ENCODE peak calls at places on chromosomes 1 and 21, in four cellular contexts. One of them, this sample, is unnamed. For H3K79me2, the result is how much of the 10 kb centered on the place peaks cover.

GRCh38 chr1:40948741-40949528 is 30.6 kb upstream of the CTPS1 start:
- DNase-seq in GM23248: peak
- DNase-seq in PC-3: peak
- DNase-seq in H1: peak
- DNase-seq in this sample: peak

GRCh38 chr1:107897428-107898339 is 67.3 kb downstream of the VAV3 start:
- DNase-seq in GM23248: no peak
- DNase-seq in PC-3: no peak
- DNase-seq in H1: no peak
- DNase-seq in this sample: no peak

GRCh38 chr1:195939844-195940243 is 668.4 kb downstream of the KCNT2 start:
- DNase-seq in H1: no peak
- DNase-seq in GM23248: peak
- DNase-seq in PC-3: peak
- DNase-seq in this sample: peak

GRCh38 chr1:184310157-184310819 is 76.5 kb upstream of the C1orf21 start:
- DNase-seq in PC-3: no peak
- DNase-seq in H1: no peak
- DNase-seq in GM23248: no peak
- DNase-seq in this sample: no peak

GRCh38 chr21:36909423-36909822 is 57.0 kb downstream of the HLCS start:
- DNase-seq in PC-3: no peak
- DNase-seq in GM23248: peak
- DNase-seq in H1: no peak
- DNase-seq in this sample: peak

GRCh38 chr1:209808059-209808494 is 2.1 kb upstream of the IRF6 start:
- DNase-seq in H1: no peak
- DNase-seq in PC-3: peak
- DNase-seq in GM23248: peak
- DNase-seq in this sample: peak

GRCh38 chr1:211088156-211088555 is 45.8 kb downstream of the KCNH1 start:
- DNase-seq in H1: no peak
- DNase-seq in GM23248: no peak
- DNase-seq in PC-3: no peak
- DNase-seq in this sample: no peak

GRCh38 chr1:207956976-207957375 is 46.1 kb upstream of the CD34 start:
- DNase-seq in GM23248: no peak
- DNase-seq in H1: no peak
- DNase-seq in PC-3: no peak
- DNase-seq in this sample: no peak

GRCh38 chr1:94272388-94272787 is 35.0 kb upstream of the ARHGAP29 start:
- DNase-seq in PC-3: no peak
- DNase-seq in H1: no peak
- DNase-seq in GM23248: no peak
- DNase-seq in this sample: no peak

GRCh38 chr1:85378526-85378925 is 86.4 kb downstream of the DDAH1 start:
- DNase-seq in PC-3: no peak
- DNase-seq in GM23248: no peak
- DNase-seq in H1: no peak
- DNase-seq in this sample: no peak

GRCh38 chr1:178565586-178565985 is 52.7 kb downstream of the TEX35 start:
- DNase-seq in PC-3: no peak
- DNase-seq in GM23248: no peak
- DNase-seq in H1: no peak
- DNase-seq in this sample: no peak

GRCh38 chr1:229380514-229381160 is 37.8 kb upstream of the CCSAP start:
- DNase-seq in PC-3: no peak
- DNase-seq in GM23248: no peak
- DNase-seq in H1: peak
- DNase-seq in this sample: no peak

GRCh38 chr21:45947296-45947695 is 34.3 kb upstream of the COL6A1 start:
- DNase-seq in PC-3: no peak
- DNase-seq in H1: no peak
- DNase-seq in GM23248: no peak
- DNase-seq in this sample: no peak

GRCh38 chr1:245538671-245539070 is 383.9 kb downstream of the KIF26B start:
- DNase-seq in H1: no peak
- DNase-seq in PC-3: no peak
- DNase-seq in GM23248: peak
- DNase-seq in this sample: peak

GRCh38 chr1:223739366-223740057 is 27.2 kb downstream of the CAPN2 start:
- DNase-seq in GM23248: no peak
- DNase-seq in PC-3: no peak
- DNase-seq in H1: no peak
- DNase-seq in this sample: no peak

GRCh38 chr21:37658994-37659458 is 257.2 kb downstream of the KCNJ6 start:
- DNase-seq in PC-3: peak
- DNase-seq in GM23248: peak
- DNase-seq in H1: no peak
- DNase-seq in this sample: peak

GRCh38 chr1:228285661-228286504 is 78.0 kb downstream of the OBSCN start:
- DNase-seq in PC-3: no peak
- DNase-seq in H1: no peak
- DNase-seq in GM23248: no peak
- DNase-seq in this sample: no peak

GRCh38 chr21:43198376-43198775 is 29.6 kb downstream of the CRYAA start:
- DNase-seq in H1: no peak
- DNase-seq in GM23248: no peak
- DNase-seq in PC-3: no peak
- DNase-seq in this sample: no peak

GRCh38 chr1:230066036-230066435 is 1.0 kb upstream of the GALNT2 start:
- DNase-seq in PC-3: no peak
- DNase-seq in H1: no peak
- DNase-seq in GM23248: no peak
- DNase-seq in this sample: no peak

GRCh38 chr1:196160066-196160795 is 448.0 kb downstream of the KCNT2 start:
- DNase-seq in H1: no peak
- DNase-seq in GM23248: peak
- DNase-seq in PC-3: peak
- DNase-seq in this sample: peak

GRCh38 chr1:93827128-93827527 is 51.9 kb downstream of the DNTTIP2 start:
- DNase-seq in GM23248: peak
- DNase-seq in PC-3: no peak
- DNase-seq in H1: no peak
- DNase-seq in this sample: no peak

GRCh38 chr1:192703283-192704206 is 67.6 kb downstream of the RGS13 start:
- DNase-seq in H1: no peak
- DNase-seq in PC-3: peak
- DNase-seq in GM23248: no peak
- DNase-seq in this sample: peak

GRCh38 chr21:37700641-37701202 is 215.5 kb downstream of the KCNJ6 start:
- DNase-seq in H1: peak
- DNase-seq in PC-3: peak
- DNase-seq in GM23248: peak
- DNase-seq in this sample: peak

GRCh38 chr21:20396798-20397197 is 601.4 kb upstream of the NCAM2 start:
- DNase-seq in PC-3: no peak
- DNase-seq in H1: no peak
- DNase-seq in GM23248: no peak
- DNase-seq in this sample: no peak

GRCh38 chr1:177281901-177282300 is 111.1 kb downstream of the BRINP2 start:
- DNase-seq in PC-3: no peak
- DNase-seq in GM23248: no peak
- DNase-seq in H1: no peak
- DNase-seq in this sample: no peak

GRCh38 chr1:119483441-119484200 is 23.4 kb upstream of the HSD3B1 start:
- DNase-seq in PC-3: no peak
- DNase-seq in H1: no peak
- DNase-seq in GM23248: no peak
- DNase-seq in this sample: no peak

GRCh38 chr1:1631793-1632420 is at the start of gene MMP23B:
- DNase-seq in PC-3: peak
- DNase-seq in GM23248: peak
- DNase-seq in H1: peak
- DNase-seq in this sample: no peak
- TF ChIP-seq EZH2 in PC-3: no peak
- TF ChIP-seq EZH2 in GM23248: no peak
- TF ChIP-seq EZH2 in H1: no peak
- TF ChIP-seq EZH2 in this sample: no peak

DNA sequence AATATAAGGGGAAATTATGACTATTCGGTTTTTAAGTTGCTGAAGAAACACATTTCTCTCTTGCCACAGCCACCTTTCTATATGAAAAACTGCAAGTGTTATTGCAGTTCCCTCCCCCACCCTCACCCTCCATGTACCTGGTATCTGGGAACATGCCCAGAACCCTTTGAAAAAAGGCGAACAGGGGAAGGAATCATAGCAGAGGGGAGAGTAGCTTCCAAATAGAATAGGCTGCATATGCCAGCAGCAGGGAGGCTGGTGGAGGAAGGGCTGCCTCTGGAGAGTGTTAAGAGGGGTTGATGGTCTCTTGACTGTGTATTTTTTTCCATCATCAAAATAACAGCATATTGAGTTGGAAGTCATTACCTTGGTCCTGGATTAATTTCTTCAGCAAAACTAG is 22.5 kb downstream of the AHCYL1 start:
- DNase-seq in PC-3: no peak
- DNase-seq in GM23248: no peak
- DNase-seq in H1: no peak
- DNase-seq in this sample: no peak
- H3K79me2 ChIP-seq in PC-3: under half
- H3K79me2 ChIP-seq in GM23248: half or more
- H3K79me2 ChIP-seq in H1: under half
- H3K79me2 ChIP-seq in this sample: under half

GRCh38 chr1:227155688-227156087 is 162.6 kb downstream of the CDC42BPA start:
- DNase-seq in GM23248: no peak
- DNase-seq in H1: no peak
- DNase-seq in PC-3: no peak
- DNase-seq in this sample: no peak
- TF ChIP-seq EZH2 in GM23248: no peak
- TF ChIP-seq EZH2 in H1: no peak
- TF ChIP-seq EZH2 in PC-3: no peak
- TF ChIP-seq EZH2 in this sample: no peak

GRCh38 chr1:167342846-167343245 is 122.2 kb downstream of the POU2F1 start:
- DNase-seq in H1: no peak
- DNase-seq in GM23248: no peak
- DNase-seq in PC-3: peak
- DNase-seq in this sample: no peak

GRCh38 chr1:167345386-167345733 is 124.7 kb downstream of the POU2F1 start:
- DNase-seq in PC-3: no peak
- DNase-seq in GM23248: peak
- DNase-seq in H1: no peak
- DNase-seq in this sample: no peak

GRCh38 chr1:167344112-167344511 is 123.4 kb downstream of the POU2F1 start:
- DNase-seq in GM23248: peak
- DNase-seq in H1: no peak
- DNase-seq in PC-3: no peak
- DNase-seq in this sample: peak

GRCh38 chr1:167339405-167339804 is 118.7 kb downstream of the POU2F1 start:
- DNase-seq in PC-3: no peak
- DNase-seq in GM23248: no peak
- DNase-seq in H1: no peak
- DNase-seq in this sample: no peak

GRCh38 chr1:167344605-167345385 is 124.1 kb downstream of the POU2F1 start:
- DNase-seq in GM23248: no peak
- DNase-seq in PC-3: no peak
- DNase-seq in H1: no peak
- DNase-seq in this sample: peak
- H3K79me2 ChIP-seq in GM23248: under half
- H3K79me2 ChIP-seq in PC-3: under half
- H3K79me2 ChIP-seq in H1: under half
- H3K79me2 ChIP-seq in this sample: under half

GRCh38 chr1:17118706-17119075 is 560 bp downstream of the PADI2 start:
- DNase-seq in GM23248: peak
- DNase-seq in H1: peak
- DNase-seq in PC-3: no peak
- DNase-seq in this sample: no peak
- TF ChIP-seq EZH2 in GM23248: peak
- TF ChIP-seq EZH2 in H1: peak
- TF ChIP-seq EZH2 in PC-3: no peak
- TF ChIP-seq EZH2 in this sample: peak

DNA sequence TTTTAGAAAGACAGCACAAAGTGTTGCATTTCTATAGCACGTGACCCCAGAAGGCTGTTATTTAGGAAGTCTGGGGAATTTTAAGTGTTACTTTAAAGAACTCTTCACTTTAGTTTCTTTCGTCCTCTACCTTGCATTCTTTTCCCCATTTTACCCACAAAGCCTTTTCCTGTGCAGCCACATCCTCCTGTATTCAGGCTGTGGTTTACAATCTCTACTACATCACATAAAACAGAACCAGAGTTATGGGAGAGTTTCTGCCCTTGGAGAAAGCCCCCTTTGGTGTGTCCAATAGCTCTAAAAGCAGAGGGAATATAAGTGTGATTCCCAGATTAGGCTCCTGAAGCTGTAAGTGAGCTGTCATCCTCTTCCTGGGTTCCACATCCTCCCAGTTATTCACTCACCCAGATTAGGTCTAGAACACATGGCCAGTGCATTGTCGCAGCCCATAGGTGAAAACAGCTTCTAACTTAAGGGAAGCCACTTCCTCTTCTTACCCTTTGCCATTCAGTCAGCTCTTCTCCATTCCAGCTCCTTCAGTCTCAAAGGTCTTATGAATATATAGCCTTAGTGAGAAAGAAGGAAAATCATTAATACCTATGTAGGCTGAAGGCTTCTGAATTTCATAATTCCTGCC is 171.1 kb downstream of the PIGK start:
- DNase-seq in GM23248: no peak
- DNase-seq in H1: no peak
- DNase-seq in PC-3: no peak
- DNase-seq in this sample: no peak
- H3K79me2 ChIP-seq in GM23248: under half
- H3K79me2 ChIP-seq in H1: under half
- H3K79me2 ChIP-seq in PC-3: under half
- H3K79me2 ChIP-seq in this sample: under half

DNA sequence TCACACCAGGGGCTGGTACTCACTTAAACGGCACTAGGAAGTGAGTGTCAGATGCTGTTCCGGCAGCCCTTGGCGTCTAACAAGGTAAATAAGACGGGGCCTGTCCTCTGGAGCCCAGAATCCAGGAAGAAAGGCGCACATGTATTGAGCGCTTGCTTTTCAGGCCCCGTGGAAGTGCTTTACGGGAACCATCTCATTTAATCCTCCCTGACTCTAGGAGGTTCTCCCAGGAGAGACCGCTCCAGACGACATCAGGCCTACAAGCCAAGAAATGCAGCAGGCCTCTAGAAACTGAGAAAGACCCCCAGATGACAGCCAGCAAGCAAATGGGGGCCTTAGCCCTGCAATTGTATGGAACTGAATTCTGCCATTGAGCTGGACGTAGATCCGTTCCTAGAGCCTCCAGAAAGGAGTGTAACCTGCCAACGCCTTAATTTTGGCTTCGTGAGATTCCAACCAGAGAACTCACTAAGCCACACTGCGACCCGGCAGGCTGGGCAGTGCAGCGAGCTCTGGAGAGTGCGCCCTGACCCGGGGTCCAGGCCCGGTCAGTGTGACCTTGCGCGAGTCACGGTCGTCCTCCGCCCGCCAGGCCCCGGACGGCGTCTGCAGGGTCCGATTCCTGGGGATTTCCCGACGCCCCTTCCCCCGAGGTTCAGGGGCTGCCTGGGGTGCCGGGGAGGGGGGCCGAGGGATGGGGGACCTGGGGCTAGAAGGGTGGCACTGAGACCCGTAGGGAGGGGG is 532 bp upstream of the MANEAL start:
- DNase-seq in PC-3: no peak
- DNase-seq in H1: peak
- DNase-seq in GM23248: no peak
- DNase-seq in this sample: no peak
- TF ChIP-seq EZH2 in PC-3: no peak
- TF ChIP-seq EZH2 in H1: no peak
- TF ChIP-seq EZH2 in GM23248: no peak
- TF ChIP-seq EZH2 in this sample: no peak